ENCODE peak calls at places on chromosomes 4 and X, in five cellular contexts. K is fibroblast of lung, D is osteoblast, A is left ventricle myocardium inferior, L is lung. Z is an unnamed sample.

GRCh38 chr4:148589182-148589581 is 147.0 kb upstream of the NR3C2 start:
- DNase-seq in K (no peak), D (no peak), A (no peak), L (no peak), Z (no peak)

GRCh38 chrX:3145716-3146115 is 104.4 kb downstream of the ARSF start:
- DNase-seq in K (no peak), D (no peak), A (no peak), L (no peak), Z (no peak)

GRCh38 chr4:66662620-66663019 is 882.7 kb downstream of the CENPC start:
- DNase-seq in K (no peak), D (no peak), A (no peak), L (no peak), Z (no peak)

GRCh38 chr4:19987746-19988145 is 264.0 kb upstream of the SLIT2 start:
- DNase-seq in K (peak; percentile 49), D (no peak), A (no peak), L (no peak), Z (no peak)

GRCh38 chr4:165343353-165344191 is 16.1 kb downstream of the MSMO1 start:
- DNase-seq in K (no peak), D (no peak), A (no peak), L (no peak), Z (no peak)

GRCh38 chr4:116070283-116070682 is 956.9 kb upstream of the NDST4 start:
- DNase-seq in K (no peak), D (no peak), A (no peak), L (no peak), Z (no peak)

GRCh38 chr4:95264843-95265242 is 283.9 kb downstream of the UNC5C start:
- DNase-seq in K (no peak), D (no peak), A (no peak), L (no peak), Z (no peak)

GRCh38 chr4:85697864-85698263 is 222.9 kb downstream of the ARHGAP24 start:
- DNase-seq in K (no peak), D (no peak), A (no peak), L (no peak), Z (no peak)

GRCh38 chr4:145935253-145936141 is 3.1 kb downstream of the ZNF827 start:
- DNase-seq in K (peak; percentile 34), D (peak; percentile 22), A (peak; percentile 43), L (no peak), Z (no peak)

GRCh38 chr4:98682719-98683118 is 24.3 kb upstream of the TSPAN5 start:
- DNase-seq in K (peak; percentile 56), D (no peak), A (no peak), L (no peak), Z (no peak)

GRCh38 chr4:82431026-82431745 is 796 bp downstream of the ENOPH1 start:
- DNase-seq in K (no peak), D (peak; percentile 89), A (no peak), L (peak; percentile 39), Z (peak; percentile 90)

GRCh38 chr4:38241541-38241940 is 281.3 kb downstream of the PTTG2 start:
- DNase-seq in K (no peak), D (no peak), A (no peak), L (no peak), Z (no peak)

GRCh38 chr4:577499-578450 is 1.7 kb upstream of the TMEM271 start:
- DNase-seq in K (peak; percentile 32), D (peak; percentile 92), A (no peak), L (no peak), Z (peak; percentile 64)

GRCh38 chr4:106546380-106546779 is 177.8 kb upstream of the GIMD1 start:
- DNase-seq in K (no peak), D (no peak), A (no peak), L (no peak), Z (no peak)

DNA sequence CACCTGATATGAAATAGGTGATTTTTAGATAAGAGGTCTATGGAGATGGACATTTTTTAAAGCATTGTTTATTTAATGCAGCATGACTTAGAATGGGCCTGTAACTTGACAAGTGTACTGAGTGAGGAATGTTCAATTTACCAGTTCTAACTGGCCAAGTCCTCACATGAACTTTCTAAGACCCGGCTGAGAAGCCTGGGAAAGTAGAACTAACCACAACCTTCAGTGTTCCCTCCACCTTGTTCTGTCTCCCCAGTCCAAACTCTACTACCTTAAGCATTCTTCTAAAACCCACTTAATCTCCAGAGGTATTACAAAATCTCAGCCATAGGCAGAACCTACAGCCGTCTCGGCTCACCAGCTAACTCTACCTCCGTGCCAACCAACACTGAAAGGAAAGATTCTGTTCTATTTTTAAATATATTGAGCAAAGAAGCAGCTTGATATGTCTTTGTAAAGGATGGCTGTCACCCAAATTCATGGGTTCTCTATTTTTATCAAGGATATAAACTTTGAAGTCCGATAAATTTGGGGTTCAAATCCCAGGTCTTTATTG is 6.8 kb downstream of the PPARGC1A start:
- DNase-seq in K (no peak), D (no peak), A (no peak), L (no peak), Z (no peak)
- H3K4me3 ChIP-seq in K (no peak overlapping the region), D (no peak overlapping the region), A (peak overlapping the region; percentile 33), L (no peak overlapping the region), Z (no peak overlapping the region)

GRCh38 chr4:155512069-155512468 is 135.3 kb upstream of the MAP9 start:
- DNase-seq in K (no peak), D (no peak), A (no peak), L (no peak), Z (no peak)
- H3K27ac ChIP-seq in K (no peak overlapping the region), D (no peak overlapping the region), A (peak overlapping the region; percentile 77), L (no peak overlapping the region), Z (no peak overlapping the region)

GRCh38 chrX:19539665-19540064 is 24.4 kb upstream of the MAP3K15 start:
- DNase-seq in K (no peak), D (no peak), A (no peak), L (no peak), Z (no peak)

GRCh38 chrX:19532709-19533108 is 17.4 kb upstream of the MAP3K15 start:
- DNase-seq in K (no peak), D (peak; percentile 61), A (no peak), L (no peak), Z (no peak)

GRCh38 chrX:19541196-19541595 is 25.9 kb upstream of the MAP3K15 start:
- DNase-seq in K (no peak), D (no peak), A (no peak), L (no peak), Z (no peak)

GRCh38 chrX:19540076-19540475 is 24.8 kb upstream of the MAP3K15 start:
- DNase-seq in K (no peak), D (no peak), A (no peak), L (no peak), Z (no peak)

GRCh38 chrX:19535481-19535880 is 20.2 kb upstream of the MAP3K15 start:
- DNase-seq in K (peak; percentile 65), D (peak; percentile 62), A (no peak), L (no peak), Z (no peak)
- TF ChIP-seq CTCF in K (peak; percentile 37), D (peak; percentile 48), A (peak; percentile 36), L (no peak), Z (no peak)

GRCh38 chr4:158168606-158169005 is 4.2 kb downstream of the GASK1B start:
- DNase-seq in K (no peak), D (no peak), A (no peak), L (no peak), Z (no peak)
- H3K4me3 ChIP-seq in K (no peak overlapping the region), D (peak overlapping the region; percentile 63), A (peak overlapping the region; percentile 82), L (no peak overlapping the region), Z (peak overlapping the region; percentile 69)

DNA sequence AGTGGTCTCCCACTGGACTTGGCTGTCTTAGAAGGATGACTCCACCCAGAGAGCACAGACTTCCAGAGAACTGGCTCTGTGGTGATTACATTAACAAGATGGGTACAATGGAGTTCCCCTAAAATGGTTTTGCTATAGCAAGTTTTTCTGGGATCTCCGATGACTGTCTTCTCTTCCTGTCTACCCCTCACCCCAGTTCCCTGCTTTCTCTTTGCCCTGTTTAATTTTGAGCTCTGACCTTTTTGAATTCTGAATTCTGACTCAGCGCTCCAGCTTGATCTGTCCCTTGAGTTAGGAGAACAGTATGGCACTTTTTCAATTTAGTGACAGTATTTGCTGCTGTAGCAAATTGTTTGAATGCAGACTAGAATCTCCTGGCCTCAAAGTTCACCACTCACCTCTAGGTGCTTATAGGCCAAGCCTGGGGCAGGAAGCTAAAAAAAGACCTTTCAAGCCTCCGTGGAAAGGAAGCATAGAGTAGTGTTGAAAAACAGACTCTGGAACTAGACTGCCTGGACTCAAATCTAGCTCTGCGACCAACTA is 7.0 kb downstream of the MSN start:
- DNase-seq in K (no peak), D (no peak), A (no peak), L (no peak), Z (no peak)
- H3K27ac ChIP-seq in K (peak overlapping the region; percentile 76), D (peak overlapping the region; percentile 76), A (peak overlapping the region; percentile 96), L (peak overlapping the region; percentile 82), Z (peak overlapping the region; percentile 67)

DNA sequence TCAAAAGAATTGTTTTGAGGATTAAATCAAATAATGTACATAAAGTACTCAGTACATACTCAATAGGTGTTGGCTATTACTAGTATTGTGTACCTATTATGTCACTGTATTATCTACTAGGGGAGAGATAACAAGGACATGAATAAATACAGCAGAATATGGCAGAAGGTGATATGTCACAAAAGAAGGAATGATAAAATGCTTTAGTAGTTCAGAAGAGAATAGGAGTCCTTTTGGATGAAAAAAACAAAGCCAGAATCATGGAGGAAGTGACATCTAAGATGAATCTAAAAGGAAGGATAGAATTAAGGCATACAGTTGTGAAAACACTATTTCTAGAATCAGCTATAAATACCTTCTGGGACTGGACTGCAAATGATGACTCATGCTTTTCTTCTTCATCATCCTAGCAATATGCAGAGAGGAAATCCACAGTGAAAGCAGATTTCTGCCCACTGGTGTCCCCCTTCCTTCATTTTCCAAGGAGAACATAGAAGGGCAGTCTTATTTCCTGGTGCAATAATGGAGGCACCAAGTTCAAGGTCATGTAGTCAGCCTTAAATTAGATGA is 98.7 kb downstream of the GLUD2 start:
- DNase-seq in K (no peak), D (no peak), A (no peak), L (no peak), Z (no peak)
- TF ChIP-seq CTCF in K (no peak), D (no peak), A (no peak), L (no peak), Z (no peak)

DNA sequence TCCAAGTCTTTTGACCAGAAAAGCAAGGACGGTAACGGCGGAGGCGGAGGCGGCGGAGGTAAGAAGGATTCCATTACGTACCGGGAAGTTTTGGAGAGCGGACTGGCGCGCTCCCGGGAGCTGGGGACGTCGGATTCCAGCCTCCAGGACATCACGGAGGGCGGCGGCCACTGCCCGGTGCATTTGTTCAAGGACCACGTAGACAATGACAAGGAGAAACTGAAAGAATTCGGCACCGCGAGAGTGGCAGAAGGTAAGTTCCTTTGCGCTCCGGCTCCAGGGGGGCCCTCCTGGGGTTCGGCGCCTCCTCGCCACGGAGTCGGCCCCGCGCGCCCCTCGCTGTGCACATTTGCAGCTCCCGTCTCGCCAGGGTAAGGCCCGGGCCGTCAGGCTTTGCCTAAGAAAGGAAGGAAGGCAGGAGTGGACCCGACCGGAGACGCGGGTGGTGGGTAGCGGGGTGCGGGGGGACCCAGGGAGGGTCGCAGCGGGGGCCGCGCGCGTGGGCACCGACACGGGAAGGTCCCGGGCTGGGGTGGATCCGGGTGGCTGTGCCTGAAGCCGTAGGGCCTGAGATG is 418 bp downstream of the SHOX start:
- DNase-seq in K (no peak), D (peak; percentile 54), A (no peak), L (no peak), Z (peak; percentile 72)
- H3K4me3 ChIP-seq in K (no peak overlapping the region), D (peak overlapping the region; percentile 60), A (no peak overlapping the region), L (no peak overlapping the region), Z (no peak overlapping the region)

DNA sequence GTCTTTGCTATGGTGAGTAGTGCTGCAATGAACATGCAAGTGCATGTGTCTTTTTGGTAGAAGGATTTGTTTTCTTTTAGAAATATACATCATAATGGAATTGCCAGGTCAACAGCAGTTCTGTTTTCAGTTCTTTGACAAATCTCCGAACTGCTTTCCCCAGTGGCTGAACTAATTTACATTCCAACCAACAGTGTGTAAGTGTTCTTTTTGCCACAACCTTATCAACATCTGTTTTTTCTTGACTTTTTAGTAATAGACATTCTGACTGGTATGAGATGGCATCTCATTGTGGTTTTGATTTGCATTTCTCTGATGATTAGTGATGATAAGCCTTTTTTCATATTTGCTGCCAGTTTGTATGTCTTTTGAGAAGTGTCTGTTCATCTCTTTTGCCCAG is 406.3 kb downstream of the DTHD1 start:
- DNase-seq in K (no peak), D (no peak), A (no peak), L (no peak), Z (no peak)
- H3K27ac ChIP-seq in K (no peak overlapping the region), D (no peak overlapping the region), A (no peak overlapping the region), L (no peak overlapping the region), Z (no peak overlapping the region)